ENCODE peak calls at places on chromosomes 2 and 18, in ten cellular contexts. E, Y, V, P, X, N, S, R, W and I are unnamed samples.
A peak's percentile ranks its signal among the peaks of the same experiment; 100 is the strongest.

GRCh38 chr2:166373951-166374350 is 1.8 kb downstream of the SCN9A start:
- DNase-seq in E (peak; percentile 92), Y (peak; percentile 97), V (peak; percentile 91), P (peak; percentile 6), X (no peak), N (peak; percentile 29), S (peak; percentile 89), R (peak; percentile 81), W (peak; percentile 85), I (peak; percentile 8)

GRCh38 chr2:183037281-183037659 is 987 bp downstream of the NCKAP1 start:
- DNase-seq in E (peak; percentile 61), Y (peak; percentile 79), V (no peak), P (no peak), X (no peak), N (peak; percentile 34), S (peak; percentile 60), R (peak; percentile 63), W (peak; percentile 42), I (no peak)

GRCh38 chr2:70959851-70960832 is 18.3 kb upstream of the ANKRD53 start:
- DNase-seq in E (no peak), Y (no peak), V (no peak), P (no peak), X (no peak), N (no peak), S (no peak), R (no peak), W (no peak), I (no peak)

GRCh38 chr18:46893360-46893759 is 23.9 kb downstream of the PIAS2 start:
- DNase-seq in E (no peak), Y (no peak), V (no peak), P (no peak), X (no peak), N (no peak), S (no peak), R (no peak), W (no peak), I (no peak)

GRCh38 chr2:177888581-177888980 is 184.0 kb downstream of the PDE11A start:
- DNase-seq in E (no peak), Y (peak; percentile 10), V (no peak), P (no peak), X (no peak), N (no peak), S (no peak), R (no peak), W (no peak), I (no peak)

GRCh38 chr2:65604246-65604645 is 171.8 kb upstream of the SPRED2 start:
- DNase-seq in E (peak; percentile 47), Y (peak; percentile 51), V (peak; percentile 18), P (peak; percentile 14), X (no peak), N (peak; percentile 17), S (peak; percentile 33), R (peak; percentile 28), W (peak; percentile 59), I (no peak)

GRCh38 chr2:156490467-156490840 is 54.3 kb downstream of the GPD2 start:
- DNase-seq in E (no peak), Y (no peak), V (no peak), P (no peak), X (no peak), N (no peak), S (no peak), R (no peak), W (no peak), I (no peak)

GRCh38 chr2:233566141-233566956 is at the start of gene USP40:
- DNase-seq in E (peak; percentile 91), Y (peak; percentile 92), V (peak; percentile 86), P (peak; percentile 88), X (peak; percentile 71), N (peak; percentile 95), S (peak; percentile 92), R (peak; percentile 87), W (peak; percentile 93), I (peak; percentile 64)

GRCh38 chr2:88230912-88231311 is 60.8 kb downstream of the THNSL2 start:
- DNase-seq in E (no peak), Y (no peak), V (no peak), P (no peak), X (no peak), N (no peak), S (no peak), R (no peak), W (no peak), I (no peak)

GRCh38 chr2:239765076-239765845 is 259.9 kb downstream of the NDUFA10 start:
- DNase-seq in E (no peak), Y (no peak), V (no peak), P (no peak), X (no peak), N (no peak), S (no peak), R (no peak), W (no peak), I (no peak)

GRCh38 chr18:45457933-45458332 is 157.3 kb upstream of the SLC14A2 start:
- DNase-seq in E (no peak), Y (no peak), V (no peak), P (no peak), X (no peak), N (no peak), S (no peak), R (no peak), W (no peak), I (no peak)

GRCh38 chr18:27954226-27954625 is 222.7 kb downstream of the CDH2 start:
- DNase-seq in E (peak; percentile 93), Y (peak; percentile 35), V (peak; percentile 86), P (no peak), X (no peak), N (peak; percentile 88), S (peak; percentile 81), R (peak; percentile 45), W (peak; percentile 89), I (no peak)

GRCh38 chr2:177271981-177272666 is 7.6 kb upstream of the NFE2L2 start:
- DNase-seq in E (no peak), Y (no peak), V (no peak), P (no peak), X (peak; percentile 23), N (no peak), S (no peak), R (no peak), W (no peak), I (no peak)

GRCh38 chr2:98730053-98730850 is 680 bp downstream of the MGAT4A start:
- DNase-seq in E (no peak), Y (no peak), V (no peak), P (peak; percentile 46), X (peak; percentile 23), N (no peak), S (no peak), R (no peak), W (no peak), I (peak; percentile 40)

DNA sequence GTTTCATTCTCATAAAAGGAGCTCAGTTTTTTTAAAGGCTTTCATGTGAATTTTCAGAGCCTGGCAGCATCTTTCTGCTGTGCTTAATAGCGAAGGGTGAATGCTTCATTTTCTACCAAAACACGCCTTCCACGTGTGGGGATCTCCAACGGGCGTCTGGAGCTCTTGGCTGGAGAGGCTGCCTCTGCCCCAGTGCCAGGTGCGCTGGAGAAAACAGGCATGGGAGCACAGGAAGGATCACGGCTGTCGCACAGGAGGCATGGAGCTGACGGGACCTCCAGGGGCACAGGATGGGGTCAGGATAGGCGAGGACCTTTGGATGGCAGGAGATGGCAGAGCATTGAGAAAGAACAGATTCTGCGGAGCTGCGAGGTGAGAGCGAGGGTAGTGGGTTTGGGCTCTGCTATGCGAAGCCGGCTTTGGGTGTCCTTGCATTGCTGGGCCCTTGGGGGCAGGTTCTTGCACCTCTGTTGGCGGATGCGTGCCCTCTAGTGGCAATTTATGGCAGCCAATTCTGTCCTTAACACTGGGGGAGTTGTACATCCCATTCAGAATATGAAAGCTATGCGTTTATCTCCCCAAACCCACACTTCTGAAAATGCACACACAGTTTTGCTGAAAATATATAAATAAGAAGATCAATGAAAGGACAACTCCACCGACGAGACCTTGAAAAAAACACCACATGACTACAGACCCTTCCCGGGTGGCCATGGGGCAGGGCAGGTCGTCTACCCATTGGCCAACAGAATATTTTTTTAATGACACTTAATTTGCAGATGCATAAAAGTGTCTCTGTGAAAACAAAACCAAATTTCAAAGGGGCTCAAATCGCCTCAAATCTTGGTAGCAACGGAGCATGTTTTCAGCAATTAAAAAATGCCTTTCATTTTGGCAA is 90.4 kb upstream of the SLC35G4 start:
- DNase-seq in E (peak; percentile 81), Y (peak; percentile 44), V (peak; percentile 47), P (peak; percentile 74), X (peak; percentile 88), N (peak; percentile 77), S (peak; percentile 64), R (peak; percentile 30), W (peak; percentile 52), I (peak; percentile 79)
- TF ChIP-seq CTCF in E (peak; percentile 88), Y (peak; percentile 60), V (peak; percentile 91), P (peak; percentile 85), X (peak; percentile 92), N (peak; percentile 87), S (peak; percentile 74), R (peak; percentile 88), W (peak; percentile 81), I (peak; percentile 94)

GRCh38 chr2:80299672-80300071 is 4.9 kb downstream of the LRRTM1 start:
- DNase-seq in E (no peak), Y (no peak), V (no peak), P (no peak), X (no peak), N (no peak), S (no peak), R (no peak), W (no peak), I (no peak)
- TF ChIP-seq CTCF in E (no peak), Y (no peak), V (no peak), P (no peak), X (no peak), N (no peak), S (no peak), R (no peak), W (no peak), I (no peak)

DNA sequence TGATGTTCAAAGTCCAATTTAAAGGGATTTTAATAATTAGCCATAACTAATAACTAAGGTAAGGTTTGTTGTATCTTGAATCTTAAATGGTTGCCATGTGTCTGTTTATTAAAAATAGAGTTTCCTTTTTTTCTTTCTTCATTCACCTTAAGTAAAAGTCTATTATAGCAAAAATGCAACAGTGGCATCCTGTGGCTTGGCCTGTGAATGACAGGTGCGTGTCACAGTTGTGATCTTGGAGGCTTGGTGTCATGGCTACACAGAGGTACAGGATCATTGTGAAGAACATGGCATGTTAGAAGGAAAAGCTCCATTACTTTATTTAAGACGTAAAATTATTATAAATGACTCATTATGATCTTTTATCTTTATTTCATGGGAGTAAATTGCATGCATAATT is 246.1 kb downstream of the BCL2 start:
- DNase-seq in E (no peak), Y (no peak), V (no peak), P (peak; percentile 46), X (peak; percentile 76), N (no peak), S (no peak), R (no peak), W (no peak), I (peak; percentile 69)
- TF ChIP-seq CTCF in E (no peak), Y (peak; percentile 28), V (no peak), P (no peak), X (peak; percentile 54), N (no peak), S (no peak), R (peak; percentile 40), W (no peak), I (peak; percentile 71)

DNA sequence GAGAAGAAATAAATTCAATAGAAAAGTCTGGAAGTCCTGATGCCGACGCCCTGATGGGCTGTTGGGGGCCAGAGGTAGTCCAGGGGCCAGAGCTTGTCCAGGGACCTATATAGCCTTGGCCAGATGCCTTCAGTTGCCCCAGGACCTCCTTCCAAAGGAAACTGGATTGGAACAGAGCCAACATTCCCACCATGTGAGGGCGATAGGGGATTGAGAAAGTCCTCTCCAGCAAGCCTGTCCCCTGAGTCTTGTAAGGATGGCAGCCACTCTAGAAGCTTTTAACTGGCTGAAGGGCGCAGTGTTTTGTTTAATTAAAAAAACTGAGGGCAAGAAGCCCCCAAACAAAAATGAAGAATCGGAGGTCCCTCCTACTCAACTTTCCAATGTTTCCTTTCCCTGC is 54.9 kb upstream of the CDCA7 start:
- DNase-seq in E (no peak), Y (no peak), V (no peak), P (no peak), X (no peak), N (no peak), S (no peak), R (no peak), W (no peak), I (no peak)
- TF ChIP-seq CTCF in E (no peak), Y (no peak), V (no peak), P (no peak), X (no peak), N (no peak), S (no peak), R (no peak), W (no peak), I (no peak)